ENCODE peak calls at places on chromosome 20, in ten cellular contexts. Q is IMR-90, I is upper lobe of left lung, K is erythroblast, X is A549, R is suprapubic skin, G is GM12892, C is H1, W is GM12891, Y is lower leg skin. Z is an unnamed sample.

GRCh38 chr20:52105045-52105572 is 86.5 kb downstream of the ZFP64 start:
- DNase-seq in I (no peak), Q (peak), R (peak), G (peak), X (peak), W (no peak), Y (no peak), K (peak), C (peak), Z (no peak)

GRCh38 chr20:54458219-54458618 is 17.2 kb upstream of the DOK5 start:
- DNase-seq in C (no peak), Q (no peak), G (no peak), W (no peak), R (no peak), X (no peak), K (no peak), Y (no peak), I (no peak), Z (no peak)

GRCh38 chr20:40650707-40651106 is 38.3 kb downstream of the MAFB start:
- DNase-seq in W (no peak), Q (no peak), C (no peak), R (no peak), G (no peak), K (no peak), I (no peak), X (no peak), Y (no peak), Z (no peak)

GRCh38 chr20:20002101-20002998 is 14.8 kb upstream of the NAA20 start:
- DNase-seq in C (no peak), I (no peak), R (no peak), X (no peak), Y (no peak), W (no peak), K (no peak), G (no peak), Q (peak), Z (peak)

GRCh38 chr20:347640-348484 is 951 bp downstream of the NRSN2 start:
- DNase-seq in Y (peak), W (peak), G (peak), C (peak), I (peak), R (peak), K (peak), X (peak), Q (peak), Z (peak)

GRCh38 chr20:461254-462198 is 807 bp downstream of the TBC1D20 start:
- DNase-seq in I (peak), C (peak), K (peak), X (peak), Y (peak), R (peak), W (peak), Q (peak), G (no peak), Z (no peak)

GRCh38 chr20:16036331-16036730 is 536.9 kb downstream of the KIF16B start:
- DNase-seq in X (no peak), K (no peak), I (no peak), Y (no peak), Q (no peak), C (no peak), G (no peak), W (no peak), R (no peak), Z (no peak)

GRCh38 chr20:56978475-56978874 is 288.0 kb downstream of the BMP7 start:
- DNase-seq in Y (no peak), C (no peak), X (no peak), I (no peak), Q (no peak), R (no peak), G (no peak), W (no peak), K (no peak), Z (no peak)

GRCh38 chr20:11204926-11205768 is 531.3 kb upstream of the JAG1 start:
- DNase-seq in Q (peak), I (peak), G (no peak), R (no peak), X (peak), K (peak), Y (no peak), C (peak), W (no peak), Z (peak)

GRCh38 chr20:51727872-51728271 is 40.3 kb downstream of the ATP9A start:
- DNase-seq in R (no peak), C (no peak), I (no peak), Q (no peak), X (no peak), G (no peak), K (no peak), W (no peak), Y (no peak), Z (no peak)

DNA sequence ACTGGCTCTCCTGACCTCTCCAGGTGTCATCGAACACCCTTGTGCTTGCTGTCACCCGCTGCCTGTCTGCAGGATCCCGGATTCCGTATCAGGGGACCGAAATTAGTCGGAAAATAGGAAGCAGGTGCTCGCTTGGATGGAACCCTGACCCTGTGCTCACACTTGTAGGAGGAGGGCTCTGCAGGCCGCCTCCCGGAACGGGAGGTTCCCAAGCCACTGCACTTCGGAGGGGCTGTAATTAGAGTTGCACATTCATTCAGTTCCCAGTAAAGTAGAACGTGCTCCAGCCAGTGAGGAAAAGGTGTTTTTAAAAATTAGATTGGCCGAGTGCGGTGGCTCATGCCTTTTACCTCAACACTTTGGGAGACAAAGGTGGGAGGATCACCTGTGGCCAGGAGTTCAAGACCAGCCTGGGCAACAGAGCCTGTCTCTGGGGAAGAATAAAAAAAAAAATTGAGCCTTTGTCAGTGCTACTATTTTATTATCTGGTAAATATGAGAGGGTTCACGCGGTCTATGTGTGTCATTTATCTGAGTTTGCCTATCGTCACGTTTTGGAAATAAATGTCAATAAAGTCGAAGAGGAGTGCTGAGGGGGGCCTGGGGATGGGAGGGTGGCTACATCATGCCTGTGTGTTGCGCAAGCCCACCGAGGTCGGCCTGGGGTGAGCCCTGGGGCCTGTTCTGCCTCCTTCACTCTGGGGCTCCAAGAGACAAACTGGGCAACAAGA is 1.5 kb upstream of the GMEB2 start:
- DNase-seq in W (no peak), K (peak), C (no peak), R (no peak), G (no peak), Q (peak), I (peak), X (peak), Y (no peak), Z (peak)
- TF ChIP-seq POLR2A in W (no peak), K (peak), C (no peak), R (no peak), G (no peak), Q (no peak), I (no peak), X (peak), Y (no peak), Z (peak)

GRCh38 chr20:59940129-59940955 is at the start of the genes FAM217B and PPP1R3D:
- DNase-seq in K (peak), W (peak), Y (peak), C (peak), G (peak), R (peak), Q (peak), I (peak), X (peak), Z (peak)
- TF ChIP-seq POLR2A in K (peak), W (peak), Y (no peak), C (peak), G (peak), R (no peak), Q (peak), I (peak), X (peak), Z (peak)

DNA sequence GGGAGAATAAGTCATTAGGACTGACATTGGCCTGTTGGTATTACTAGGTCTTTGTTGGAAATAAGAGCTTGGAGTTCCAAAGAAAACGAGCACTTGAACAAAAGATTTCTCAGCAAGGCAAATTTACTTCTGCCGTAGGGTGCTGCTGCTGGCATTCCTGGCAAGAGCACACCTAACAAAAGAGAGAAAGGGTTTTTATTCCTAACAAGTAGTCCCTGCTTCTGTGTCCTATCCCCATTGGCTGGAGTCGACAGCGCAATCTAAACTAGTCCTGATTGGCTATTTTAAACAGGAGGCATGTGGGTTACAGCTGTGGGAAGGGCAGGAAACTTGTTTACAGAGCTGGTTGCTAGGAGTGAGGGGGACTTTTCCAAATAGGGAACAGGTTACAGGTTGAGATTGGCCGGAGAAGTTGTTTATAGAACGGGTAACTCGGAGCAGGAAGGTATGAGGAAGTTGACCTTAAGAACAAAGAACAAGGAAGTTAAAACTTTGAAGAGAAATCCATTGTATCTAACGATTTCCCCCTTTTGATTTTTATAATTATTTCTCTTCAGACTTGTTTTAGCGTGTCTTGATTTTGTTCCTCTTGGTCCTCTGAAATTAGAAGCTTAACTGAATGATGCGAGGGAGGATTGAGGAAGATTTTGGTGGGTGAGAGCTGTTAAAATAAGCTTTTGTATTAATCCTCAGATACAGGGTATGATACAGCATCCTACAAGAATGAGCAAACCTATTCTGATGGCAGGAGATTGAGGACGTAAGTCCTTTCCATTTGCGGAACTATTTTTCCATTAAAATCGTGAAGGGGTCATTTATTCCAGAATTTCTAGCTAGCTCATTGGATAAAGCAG is 3.4 kb upstream of the ZNFX1 start:
- DNase-seq in W (no peak), X (no peak), R (no peak), Y (no peak), I (peak), K (peak), C (no peak), G (no peak), Q (no peak), Z (peak)
- TF ChIP-seq POLR2A in W (no peak), X (no peak), R (no peak), Y (no peak), I (no peak), K (no peak), C (peak), G (peak), Q (no peak), Z (peak)

GRCh38 chr20:45892828-45893500 is 1.8 kb downstream of the CTSA start:
- DNase-seq in X (no peak), K (no peak), Q (no peak), I (no peak), R (no peak), C (no peak), G (no peak), Y (no peak), W (no peak), Z (no peak)

GRCh38 chr20:45892049-45892816 is 1.1 kb downstream of the CTSA start:
- DNase-seq in Q (peak), G (no peak), I (peak), K (peak), X (peak), Y (no peak), R (no peak), C (no peak), W (no peak), Z (peak)

GRCh38 chr20:45890077-45890996 is 671 bp downstream of the NEURL2 start:
- DNase-seq in Y (peak), C (peak), R (peak), G (no peak), W (peak), K (peak), Q (peak), I (peak), X (peak), Z (peak)

GRCh38 chr20:45893831-45894230 is 2.7 kb downstream of the CTSA start:
- DNase-seq in X (no peak), G (no peak), Y (no peak), K (no peak), I (no peak), W (no peak), R (no peak), Q (no peak), C (no peak), Z (no peak)

DNA sequence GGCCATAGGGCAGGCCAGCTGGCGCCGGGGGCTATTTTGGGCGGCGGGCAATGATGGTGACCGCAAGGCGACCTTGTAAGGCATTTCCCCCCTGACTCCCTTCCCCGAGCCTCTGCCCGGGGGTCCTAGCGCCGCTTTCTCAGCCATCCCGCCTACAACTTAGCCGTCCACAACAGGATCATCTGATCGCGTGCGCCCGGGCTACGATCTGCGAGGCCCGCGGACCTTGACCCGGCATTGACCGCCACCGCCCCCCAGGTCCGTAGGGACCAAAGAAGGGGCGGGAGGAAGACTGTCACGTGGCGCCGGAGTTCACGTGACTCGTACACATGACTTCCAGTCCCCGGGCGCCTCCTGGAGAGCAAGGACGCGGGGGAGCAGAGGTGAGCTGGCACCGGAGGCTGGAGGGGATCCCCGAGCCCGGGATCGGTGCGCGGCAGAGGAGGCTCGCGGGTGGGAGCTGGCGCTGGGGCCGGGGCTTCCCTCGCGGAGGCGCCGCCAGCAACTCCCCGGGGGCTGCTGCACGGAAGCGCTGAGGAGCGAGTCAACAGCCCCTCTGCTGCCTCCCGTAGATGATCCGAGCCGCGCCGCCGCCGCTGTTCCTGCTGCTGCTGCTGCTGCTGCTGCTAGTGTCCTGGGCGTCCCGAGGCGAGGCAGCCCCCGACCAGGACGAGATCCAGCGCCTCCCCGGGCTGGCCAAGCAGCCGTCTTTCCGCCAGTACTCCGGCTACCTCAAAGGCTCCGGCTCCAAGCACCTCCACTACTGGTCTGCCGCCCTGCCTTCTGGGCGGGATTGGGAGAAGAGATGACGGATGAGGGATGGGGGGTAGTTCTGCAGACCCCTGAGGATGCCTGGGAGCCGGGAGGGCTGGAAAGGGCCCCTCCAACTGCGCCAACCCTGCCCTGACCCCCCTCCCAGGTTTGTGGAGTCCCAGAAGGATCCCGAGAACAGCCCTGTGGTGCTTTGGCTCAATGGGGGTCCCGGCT is at the start of the genes CTSA and NEURL2:
- DNase-seq in X (peak), C (peak), Y (peak), Q (peak), W (peak), I (peak), G (peak), K (peak), R (peak), Z (peak)
- TF ChIP-seq POLR2A in X (no peak), C (peak), Y (no peak), Q (no peak), W (no peak), I (peak), G (peak), K (peak), R (no peak), Z (peak)

GRCh38 chr20:38434310-38434741 is 802 bp downstream of the SNHG17 start:
- DNase-seq in R (no peak), C (no peak), X (no peak), I (peak), Q (peak), G (no peak), K (peak), Y (no peak), W (no peak), Z (no peak)

GRCh38 chr20:38433304-38433972 is 1.7 kb downstream of the SNHG17 start:
- DNase-seq in W (no peak), R (no peak), G (no peak), I (no peak), K (no peak), C (no peak), X (no peak), Y (no peak), Q (no peak), Z (no peak)

GRCh38 chr20:38435555-38435939 is 419 bp upstream of the SNHG17 start:
- DNase-seq in R (no peak), C (no peak), K (no peak), W (no peak), G (no peak), Q (peak), I (no peak), Y (no peak), X (no peak), Z (no peak)

GRCh38 chr20:38432292-38432691 is 2.8 kb downstream of the SNHG17 start:
- DNase-seq in Y (no peak), X (no peak), C (no peak), K (no peak), I (no peak), G (no peak), W (no peak), R (no peak), Q (no peak), Z (no peak)

DNA sequence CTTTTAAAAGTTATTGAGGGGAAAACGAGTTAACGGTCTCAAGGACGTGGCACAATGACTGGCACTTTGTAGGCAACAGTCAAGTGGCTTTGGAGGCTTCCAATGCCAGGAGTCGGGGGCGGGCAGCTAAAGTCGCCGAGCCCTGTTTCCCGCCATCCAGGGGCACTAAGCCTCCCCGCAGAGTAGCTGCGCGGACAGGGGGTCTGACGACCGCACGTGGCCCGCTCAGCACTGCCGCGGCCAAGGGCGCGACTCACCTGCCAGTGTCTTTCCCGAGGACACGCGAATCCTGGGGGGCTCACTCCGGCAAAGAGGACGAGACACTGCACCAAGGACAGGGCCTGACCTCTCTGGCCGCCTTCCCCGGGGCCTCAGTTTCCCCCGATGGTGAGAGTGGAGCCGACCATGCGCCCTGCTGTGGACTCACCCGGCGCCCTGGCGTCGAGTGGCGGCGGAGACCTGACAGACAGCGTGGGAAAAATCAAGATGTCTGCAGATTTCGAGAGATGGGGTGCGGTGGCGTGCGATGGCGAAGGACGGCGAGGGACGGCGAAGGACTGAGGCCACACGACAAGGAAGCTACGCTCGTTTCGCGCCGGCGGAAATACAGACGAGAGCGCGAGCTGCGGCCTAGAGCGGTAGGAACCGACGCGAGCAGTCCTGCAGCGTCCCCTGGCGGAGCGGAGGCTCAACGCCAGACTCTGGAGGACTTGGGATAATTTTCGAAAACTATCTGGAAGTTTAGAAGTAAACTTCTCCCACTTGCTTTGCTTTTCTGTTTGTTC is at the start of gene SNHG17:
- DNase-seq in C (peak), R (peak), K (peak), Q (peak), Y (peak), I (peak), X (peak), W (peak), G (peak), Z (peak)
- TF ChIP-seq POLR2A in C (peak), R (peak), K (peak), Q (peak), Y (no peak), I (peak), X (peak), W (peak), G (peak), Z (peak)

GRCh38 chr20:47816487-47817451 is 31.5 kb upstream of the SULF2 start:
- DNase-seq in I (no peak), G (no peak), Y (no peak), R (no peak), W (no peak), Q (no peak), K (no peak), C (no peak), X (no peak), Z (no peak)

GRCh38 chr20:47817573-47817972 is 32.3 kb upstream of the SULF2 start:
- DNase-seq in Q (no peak), X (no peak), G (no peak), C (no peak), I (no peak), K (no peak), W (no peak), Y (no peak), R (no peak), Z (no peak)

GRCh38 chr20:47821481-47822100 is 36.3 kb upstream of the SULF2 start:
- DNase-seq in W (no peak), C (no peak), Y (no peak), X (peak), K (no peak), Q (no peak), R (no peak), G (no peak), I (no peak), Z (no peak)

GRCh38 chr20:47818466-47818865 is 33.2 kb upstream of the SULF2 start:
- DNase-seq in Q (no peak), W (no peak), R (no peak), Y (no peak), K (no peak), C (no peak), X (no peak), G (no peak), I (no peak), Z (no peak)

DNA sequence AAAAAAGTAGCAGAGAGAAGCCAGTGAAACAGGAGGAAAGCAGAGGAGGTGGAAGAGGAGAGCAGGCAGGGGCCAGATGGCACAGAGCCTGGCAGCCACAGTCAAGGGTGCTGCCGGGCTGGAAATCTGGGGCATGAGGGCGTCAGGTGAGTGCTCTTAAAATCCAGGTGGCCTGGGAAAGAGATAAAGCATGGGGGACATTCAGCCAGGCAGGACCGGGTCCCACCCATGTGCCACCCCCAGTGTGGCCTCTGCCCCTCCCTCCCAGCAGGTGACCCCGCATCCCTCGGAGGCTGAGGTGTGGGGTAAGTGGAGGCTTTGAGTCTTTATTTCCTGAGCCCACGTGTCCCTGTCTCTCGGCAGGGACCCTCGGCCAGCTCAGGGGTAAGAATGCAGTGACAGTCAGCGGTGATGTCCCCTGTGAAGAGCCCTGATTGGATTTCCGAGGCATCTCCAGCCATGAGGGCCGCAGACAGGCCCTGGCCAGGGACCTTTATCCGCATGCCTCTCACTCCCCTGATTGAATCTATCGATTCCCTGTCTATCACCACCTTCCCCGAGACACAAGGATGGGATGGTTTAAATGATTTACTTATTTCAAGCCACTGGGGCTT is 33.8 kb upstream of the SULF2 start:
- DNase-seq in I (no peak), C (no peak), G (no peak), R (no peak), Q (no peak), W (no peak), K (no peak), X (no peak), Y (no peak), Z (no peak)
- TF ChIP-seq POLR2A in I (no peak), C (no peak), G (no peak), R (no peak), Q (no peak), W (no peak), K (no peak), X (no peak), Y (no peak), Z (no peak)

Z was measured in HepG2.